ENCODE peak calls at places on chromosomes 13 and 19, in four cellular contexts. U is myocyte; T is activated naive CD4-positive, alpha-beta T cell; P is aorta. E is an unnamed sample.

GRCh38 chr13:112683581-112683980 is 6.3 kb upstream of the ATP11A start:
- DNase-seq in U (no peak), T (no peak), P (no peak), E (no peak)

GRCh38 chr19:9797871-9798270 is 21.0 kb downstream of the FBXL12 start:
- DNase-seq in U (no peak), T (no peak), P (no peak), E (no peak)

GRCh38 chr13:46605824-46606554 is 53.0 kb downstream of the LRCH1 start:
- DNase-seq in U (no peak), T (no peak), P (no peak), E (no peak)

GRCh38 chr13:77509221-77509620 is 26.3 kb upstream of the SCEL start:
- DNase-seq in U (no peak), T (no peak), P (no peak), E (no peak)

GRCh38 chr19:15180451-15181390 is 20.1 kb downstream of the NOTCH3 start:
- DNase-seq in U (no peak), T (no peak), P (no peak), E (no peak)

GRCh38 chr19:39557791-39558622 is 18.0 kb upstream of the EID2 start:
- DNase-seq in U (peak), T (no peak), P (no peak), E (peak)

GRCh38 chr19:19434483-19435045 is 29.1 kb downstream of the GATAD2A start:
- DNase-seq in U (peak), T (no peak), P (no peak), E (no peak)

GRCh38 chr19:49837009-49837310 is 14.0 kb upstream of the PTOV1 start:
- DNase-seq in U (no peak), T (no peak), P (no peak), E (no peak)

GRCh38 chr13:72696590-72696989 is 30.8 kb downstream of the MZT1 start:
- DNase-seq in U (peak), T (no peak), P (no peak), E (peak)

GRCh38 chr13:60312851-60313505 is 84.0 kb upstream of the TDRD3 start:
- DNase-seq in U (no peak), T (no peak), P (no peak), E (no peak)

GRCh38 chr13:99431927-99432636 is 69.2 kb upstream of the TM9SF2 start:
- DNase-seq in U (no peak), T (no peak), P (no peak), E (no peak)

GRCh38 chr19:47842941-47843340 is 16.1 kb upstream of the TPRX2 start:
- DNase-seq in U (no peak), T (no peak), P (peak), E (no peak)

GRCh38 chr13:98406475-98406874 is 170.4 kb downstream of the STK24 start:
- DNase-seq in U (no peak), T (no peak), P (no peak), E (no peak)

GRCh38 chr19:38024991-38025716 is 118.1 kb downstream of the SIPA1L3 start:
- DNase-seq in U (no peak), T (no peak), P (no peak), E (no peak)

GRCh38 chr13:94595006-94595942 is 678 bp downstream of the TGDS start:
- DNase-seq in U (peak), T (peak), P (peak), E (no peak)

GRCh38 chr19:44890366-44891015 is 563 bp upstream of the TOMM40 start:
- DNase-seq in U (peak), T (no peak), P (peak), E (peak)

GRCh38 chr19:35760711-35761349 is 2.9 kb downstream of the PROSER3 start:
- DNase-seq in U (no peak), T (no peak), P (no peak), E (peak)

GRCh38 chr19:55086730-55087541 is 11.3 kb downstream of the EPS8L1 start:
- DNase-seq in U (peak), T (peak), P (peak), E (peak)

GRCh38 chr19:17205237-17206140 is 9.7 kb upstream of the USE1 start:
- DNase-seq in U (peak), T (peak), P (no peak), E (peak)

GRCh38 chr19:18856385-18857126 is 24.8 kb downstream of the UPF1 start:
- DNase-seq in U (peak), T (no peak), P (no peak), E (peak)

GRCh38 chr19:42412223-42412622 is 15.0 kb downstream of the LIPE start:
- DNase-seq in U (peak), T (no peak), P (no peak), E (no peak)

GRCh38 chr13:22265563-22265962 is 594.7 kb downstream of the FGF9 start:
- DNase-seq in U (no peak), T (no peak), P (no peak), E (no peak)

GRCh38 chr13:49620170-49620621 is 8.1 kb upstream of the ARL11 start:
- DNase-seq in U (no peak), T (peak), P (no peak), E (no peak)

GRCh38 chr19:13176345-13176744 is 26.1 kb downstream of the IER2 start:
- DNase-seq in U (peak), T (no peak), P (no peak), E (no peak)

GRCh38 chr13:23871616-23872220 is 17.5 kb downstream of the MIPEP start:
- DNase-seq in U (peak), T (no peak), P (no peak), E (peak)

GRCh38 chr19:2042485-2043268 is 8.4 kb downstream of the MKNK2 start:
- DNase-seq in U (no peak), T (no peak), P (peak), E (no peak)

GRCh38 chr13:113962386-113962785 is 11.5 kb downstream of the C13orf46 start:
- DNase-seq in U (no peak), T (no peak), P (peak), E (no peak)

GRCh38 chr19:35784401-35785086 is 9.2 kb downstream of the ARHGAP33 start:
- DNase-seq in U (no peak), T (no peak), P (no peak), E (no peak)

GRCh38 chr19:17604372-17605025 is 49.0 kb downstream of the COLGALT1 start:
- DNase-seq in U (no peak), T (no peak), P (no peak), E (no peak)

GRCh38 chr13:101415358-101416174 is 742 bp downstream of the NALCN start:
- DNase-seq in U (no peak), T (no peak), P (peak), E (no peak)

GRCh38 chr19:48970923-48971395 is 5.8 kb downstream of the FTL start:
- DNase-seq in U (peak), T (peak), P (peak), E (no peak)

GRCh38 chr19:29881386-29881785 is 60.7 kb upstream of the URI1 start:
- DNase-seq in U (peak), T (no peak), P (peak), E (peak)